ENCODE peak calls at places on chromosomes 3 and 15, in six cellular contexts. S, Z, C, G, N and D are unnamed samples.

GRCh38 chr3:98733055-98733777 is 29.9 kb upstream of the ST3GAL6 start:
- DNase-seq in C (no peak), Z (no peak), S (no peak), G (no peak), N (peak), D (no peak)

GRCh38 chr15:78453447-78453846 is 15.4 kb downstream of the IREB2 start:
- DNase-seq in C (no peak), Z (no peak), G (no peak), S (no peak), N (no peak), D (no peak)

GRCh38 chr15:73873456-73873855 is at the start of gene TBC1D21:
- DNase-seq in G (no peak), C (no peak), N (no peak), Z (no peak), S (no peak), D (no peak)

GRCh38 chr15:57619746-57620145 is 28.0 kb downstream of the MYZAP start:
- DNase-seq in G (no peak), N (no peak), C (no peak), S (no peak), Z (no peak), D (no peak)

GRCh38 chr15:100332721-100333120 is 9.1 kb downstream of the ADAMTS17 start:
- DNase-seq in Z (no peak), G (no peak), C (no peak), S (no peak), N (no peak), D (no peak)

GRCh38 chr3:23820888-23821287 is 15.1 kb downstream of the UBE2E1 start:
- DNase-seq in N (no peak), S (no peak), C (no peak), Z (no peak), G (no peak), D (no peak)

GRCh38 chr15:83287541-83288027 is 3.1 kb upstream of the BNC1 start:
- DNase-seq in N (no peak), Z (peak), C (no peak), S (no peak), G (no peak), D (no peak)

GRCh38 chr3:123683755-123684154 is 98.9 kb upstream of the HACD2 start:
- DNase-seq in N (peak), S (no peak), G (no peak), Z (no peak), C (no peak), D (no peak)

GRCh38 chr3:56673781-56674457 is 9.1 kb downstream of the TASOR start:
- DNase-seq in C (no peak), Z (no peak), N (no peak), G (no peak), S (no peak), D (no peak)

GRCh38 chr3:49462222-49462621 is 7.8 kb upstream of the DAG1 start:
- DNase-seq in Z (no peak), S (no peak), N (no peak), C (no peak), G (no peak), D (no peak)

GRCh38 chr3:176174060-176174459 is 1023.2 kb downstream of the TBL1XR1 start:
- DNase-seq in S (no peak), C (no peak), Z (no peak), N (no peak), G (no peak), D (no peak)

GRCh38 chr15:27867861-27868260 is 231.3 kb downstream of the OCA2 start:
- DNase-seq in C (no peak), G (no peak), Z (no peak), N (no peak), S (no peak), D (no peak)

GRCh38 chr15:80844011-80844732 is 65.0 kb downstream of the CEMIP start:
- DNase-seq in S (no peak), C (no peak), Z (no peak), G (no peak), N (no peak), D (no peak)

GRCh38 chr3:65568497-65568896 is 470.2 kb downstream of the MAGI1 start:
- DNase-seq in G (no peak), Z (no peak), N (no peak), S (no peak), C (no peak), D (no peak)

GRCh38 chr3:194300392-194300758 is 50.8 kb downstream of the CPN2 start:
- DNase-seq in C (no peak), G (no peak), S (no peak), Z (no peak), N (no peak), D (no peak)

GRCh38 chr3:4551826-4552442 is 58.8 kb downstream of the ITPR1 start:
- DNase-seq in G (no peak), S (no peak), Z (no peak), N (no peak), C (no peak), D (no peak)

GRCh38 chr15:76340802-76341365 is 4.3 kb downstream of the ISL2 start:
- DNase-seq in S (peak), C (no peak), N (no peak), Z (no peak), G (peak), D (no peak)

GRCh38 chr3:193214445-193214844 is 26.6 kb upstream of the PLAAT1 start:
- DNase-seq in Z (no peak), S (no peak), N (no peak), G (no peak), C (no peak), D (no peak)

GRCh38 chr15:88207565-88207964 is 49.0 kb downstream of the NTRK3 start:
- DNase-seq in N (no peak), Z (no peak), S (no peak), C (no peak), G (no peak), D (no peak)

GRCh38 chr3:62041681-62042080 is 331.7 kb downstream of the FEZF2 start:
- DNase-seq in Z (no peak), N (no peak), S (no peak), G (no peak), C (no peak), D (no peak)

GRCh38 chr3:184531580-184532290 is 29.9 kb upstream of the EPHB3 start:
- DNase-seq in G (no peak), C (no peak), Z (peak), S (no peak), N (no peak), D (no peak)

GRCh38 chr3:181252626-181253025 is 263.1 kb upstream of the DNAJC19 start:
- DNase-seq in Z (no peak), N (no peak), C (no peak), S (no peak), G (no peak), D (no peak)